ENCODE peak calls at places on chromosomes 2 and 18, in ten cellular contexts. R, Z, V, O, Q, J, D, M, U and A are unnamed samples.

GRCh38 chr2:95158891-95159619 is 593 bp downstream of the ZNF514 start:
- DNase-seq in J (peak; percentile 27), Z (no peak), Q (peak; percentile 5), O (peak; percentile 52), V (no peak), U (peak; percentile 57), D (no peak), M (no peak), R (peak; percentile 58), A (peak; percentile 46)

GRCh38 chr18:36702398-36703010 is 126.3 kb downstream of the TPGS2 start:
- DNase-seq in O (no peak), D (no peak), J (no peak), M (no peak), Z (no peak), R (peak; percentile 32), V (no peak), Q (no peak), U (no peak), A (no peak)

GRCh38 chr2:46535360-46535759 is 56.0 kb downstream of the TMEM247 start:
- DNase-seq in J (no peak), V (peak; percentile 55), D (no peak), R (no peak), Z (no peak), Q (no peak), O (no peak), M (peak; percentile 35), U (no peak), A (no peak)

GRCh38 chr2:74368499-74368898 is 11.6 kb downstream of the DCTN1 start:
- DNase-seq in M (no peak), V (no peak), Z (no peak), J (no peak), O (no peak), D (no peak), R (no peak), Q (no peak), U (no peak), A (no peak)

GRCh38 chr2:211157211-211157610 is 600.8 kb downstream of the CPS1 start:
- DNase-seq in Q (no peak), O (no peak), D (no peak), M (no peak), R (no peak), U (no peak), J (no peak), V (no peak), Z (no peak), A (no peak)

GRCh38 chr2:132270981-132271546 is 109.3 kb upstream of the ANKRD30BL start:
- DNase-seq in Z (no peak), Q (no peak), O (no peak), U (no peak), R (no peak), M (no peak), D (no peak), V (no peak), J (no peak), A (no peak)

GRCh38 chr2:2742745-2743144 is 411.7 kb upstream of the MYT1L start:
- DNase-seq in D (no peak), M (no peak), Z (no peak), J (no peak), R (no peak), V (no peak), Q (no peak), U (no peak), O (no peak), A (no peak)

GRCh38 chr2:29398384-29399237 is 283.4 kb downstream of the CLIP4 start:
- DNase-seq in O (no peak), R (no peak), J (no peak), D (no peak), M (no peak), V (no peak), Q (no peak), U (no peak), Z (no peak), A (no peak)

GRCh38 chr2:26316041-26316440 is 29.9 kb upstream of the SELENOI start:
- DNase-seq in Z (no peak), Q (no peak), M (no peak), D (no peak), U (no peak), J (peak; percentile 35), R (no peak), O (no peak), V (no peak), A (no peak)

GRCh38 chr2:2848621-2849443 is 517.8 kb upstream of the MYT1L start:
- DNase-seq in M (no peak), V (no peak), D (no peak), U (no peak), R (no peak), J (no peak), Z (no peak), O (no peak), Q (no peak), A (no peak)

GRCh38 chr2:226615891-226616290 is 183.7 kb downstream of the IRS1 start:
- DNase-seq in M (no peak), Z (no peak), Q (no peak), D (no peak), O (no peak), J (no peak), V (no peak), R (no peak), U (no peak), A (no peak)

GRCh38 chr2:39301352-39301751 is 57.6 kb upstream of the CDKL4 start:
- DNase-seq in J (no peak), O (no peak), D (no peak), Q (no peak), V (no peak), M (no peak), Z (no peak), R (no peak), U (no peak), A (no peak)

GRCh38 chr2:62344472-62344871 is 148.6 kb downstream of the B3GNT2 start:
- DNase-seq in D (no peak), R (no peak), Z (no peak), M (no peak), Q (peak; percentile 20), V (no peak), J (no peak), U (no peak), O (no peak), A (no peak)

GRCh38 chr2:173997779-173998178 is 32.6 kb upstream of the SP3 start:
- DNase-seq in M (no peak), V (no peak), R (no peak), U (no peak), D (no peak), O (no peak), Z (no peak), Q (no peak), J (no peak), A (no peak)

GRCh38 chr2:118987886-118988285 is 45.9 kb downstream of the MARCO start:
- DNase-seq in R (no peak), J (no peak), D (no peak), M (no peak), O (no peak), Q (no peak), U (no peak), Z (no peak), V (no peak), A (peak; percentile 10)

GRCh38 chr2:74512744-74513604 is 1.3 kb upstream of the TLX2 start:
- DNase-seq in J (no peak), V (no peak), R (no peak), Q (no peak), U (no peak), O (no peak), Z (no peak), M (no peak), D (no peak), A (no peak)

GRCh38 chr2:172091626-172092566 is 6.6 kb downstream of the DLX1 start:
- DNase-seq in D (no peak), Z (no peak), J (no peak), V (no peak), M (no peak), R (no peak), Q (no peak), O (no peak), U (no peak), A (no peak)

GRCh38 chr18:36665952-36666351 is 162.8 kb downstream of the TPGS2 start:
- DNase-seq in O (no peak), M (no peak), J (no peak), Z (no peak), D (no peak), U (no peak), V (no peak), Q (no peak), R (no peak), A (no peak)

GRCh38 chr18:57579928-57580327 is 6.6 kb downstream of the FECH start:
- DNase-seq in O (no peak), J (no peak), Q (no peak), V (no peak), R (no peak), D (no peak), Z (no peak), M (no peak), U (no peak), A (no peak)

GRCh38 chr2:62156861-62157496 is 38.9 kb upstream of the B3GNT2 start:
- DNase-seq in M (no peak), V (no peak), U (no peak), Z (no peak), J (no peak), Q (no peak), R (no peak), D (no peak), O (no peak), A (no peak)

GRCh38 chr2:231910771-231911170 is 15.4 kb downstream of the NPPC start:
- DNase-seq in U (no peak), J (no peak), D (no peak), Q (no peak), V (no peak), O (peak; percentile 3), R (no peak), M (no peak), Z (no peak), A (no peak)

GRCh38 chr18:1663879-1664705 is 759.4 kb downstream of the ADCYAP1 start:
- DNase-seq in V (no peak), J (peak; percentile 0), O (peak; percentile 43), U (peak; percentile 13), Z (no peak), R (peak; percentile 37), M (no peak), D (no peak), Q (no peak), A (peak; percentile 66)

GRCh38 chr2:47373747-47374146 is 29.2 kb upstream of the MSH2 start:
- DNase-seq in R (no peak), J (peak; percentile 48), M (no peak), V (no peak), Q (no peak), D (no peak), U (no peak), O (no peak), Z (no peak), A (no peak)

GRCh38 chr2:795245-796041 is 118.2 kb upstream of the TMEM18 start:
- DNase-seq in Q (no peak), J (no peak), Z (no peak), O (no peak), R (no peak), M (no peak), D (no peak), U (peak; percentile 67), V (no peak), A (no peak)

GRCh38 chr18:60676807-60677206 is 304.2 kb upstream of the MC4R start:
- DNase-seq in U (no peak), Q (no peak), Z (no peak), J (no peak), V (no peak), O (no peak), M (no peak), R (no peak), D (no peak), A (no peak)

GRCh38 chr18:75214766-75215515 is 4.3 kb downstream of the TSHZ1 start:
- DNase-seq in M (no peak), Z (no peak), U (no peak), O (no peak), D (no peak), Q (no peak), J (no peak), R (no peak), V (no peak), A (no peak)

GRCh38 chr2:210337159-210337558 is 22.2 kb upstream of the MYL1 start:
- DNase-seq in V (no peak), U (no peak), O (no peak), D (no peak), M (no peak), J (no peak), Z (no peak), Q (no peak), R (no peak), A (no peak)

GRCh38 chr2:164412831-164413230 is 208.5 kb downstream of the GRB14 start:
- DNase-seq in R (no peak), Q (no peak), U (no peak), Z (no peak), O (no peak), M (no peak), V (no peak), J (no peak), D (no peak), A (no peak)